ENCODE peak calls at places on chromosomes 16 and 17, in nine cellular contexts. H is KG1; B is naive thymus-derived CD8-positive, alpha-beta T cell; U is AG10803; E is stimulated activated CD4-positive, alpha-beta T cell treated with anti-CD3 and anti-CD28 coated beads, Interleukin-4, amount 100 ng/mL, for 48 hours; Z is GM10248; V is mucosa of gallbladder; W is SHP77; L is choroid plexus epithelial cell. J is an unnamed sample.

GRCh38 chr16:27461483-27462171 is 59.7 kb downstream of the IL21R start:
- DNase-seq in L (peak), H (no peak), B (no peak), W (peak), E (no peak), V (no peak), U (no peak), Z (no peak), J (no peak)

GRCh38 chr17:35368086-35368824 is 5.2 kb downstream of the SLFN11 start:
- DNase-seq in W (no peak), Z (peak), L (peak), V (peak), H (peak), B (peak), E (no peak), U (no peak), J (no peak)

GRCh38 chr16:80744856-80745255 is 59.5 kb downstream of the CDYL2 start:
- DNase-seq in U (no peak), H (no peak), W (no peak), E (no peak), Z (no peak), L (no peak), V (no peak), B (no peak), J (no peak)

GRCh38 chr17:49180998-49181635 is 29.3 kb downstream of the GNGT2 start:
- DNase-seq in B (no peak), Z (no peak), L (no peak), V (no peak), W (no peak), U (no peak), E (no peak), H (peak), J (no peak)

GRCh38 chr17:49193513-49194296 is 16.7 kb downstream of the GNGT2 start:
- DNase-seq in B (no peak), Z (peak), E (no peak), L (peak), W (peak), V (peak), U (peak), H (no peak), J (peak)

GRCh38 chr17:48644159-48644558 is 18.0 kb upstream of the HOXB9 start:
- DNase-seq in E (no peak), W (no peak), U (peak), H (no peak), V (no peak), Z (no peak), L (no peak), B (no peak), J (no peak)

GRCh38 chr16:25177831-25178688 is 38.7 kb upstream of the AQP8 start:
- DNase-seq in B (no peak), H (no peak), U (no peak), Z (no peak), W (no peak), V (no peak), E (no peak), L (peak), J (no peak)

GRCh38 chr17:8019665-8020064 is 17.2 kb downstream of the GUCY2D start:
- DNase-seq in Z (no peak), W (no peak), U (no peak), E (no peak), B (no peak), L (no peak), V (peak), H (no peak), J (no peak)

GRCh38 chr16:89123831-89124100 is 30.1 kb downstream of the ACSF3 start:
- DNase-seq in V (no peak), U (no peak), W (no peak), Z (no peak), L (no peak), H (no peak), B (no peak), E (no peak), J (no peak)

GRCh38 chr16:85683363-85683762 is 5.4 kb downstream of the GINS2 start:
- DNase-seq in Z (no peak), H (no peak), L (no peak), W (no peak), U (no peak), B (no peak), E (no peak), V (no peak), J (no peak)

GRCh38 chr17:42493324-42493723 is 34.6 kb downstream of the ATP6V0A1 start:
- DNase-seq in V (no peak), U (no peak), H (no peak), L (no peak), Z (no peak), B (no peak), W (no peak), E (no peak), J (no peak)

GRCh38 chr17:72592242-72592966 is 471.6 kb downstream of the SOX9 start:
- DNase-seq in V (peak), B (peak), L (peak), W (peak), E (peak), Z (peak), H (no peak), U (peak), J (peak)

GRCh38 chr17:63848834-63849689 is 6.6 kb upstream of the SMARCD2 start:
- DNase-seq in Z (peak), W (no peak), E (peak), B (peak), U (peak), H (peak), V (peak), L (peak), J (peak)

J was measured in ELF-1.